ENCODE peak calls at places on chromosomes 2 and 18, in ten cellular contexts. I is endothelial cell; S is stimulated activated naive CD4-positive, alpha-beta T cell treated with Interleukin-2 at 50 U/mL for 16 hours; A is GM12865; Y is kidney glomerular epithelial cell; D is effector CD4-positive, alpha-beta T cell; J is esophagus squamous epithelium; O is right cardiac atrium; X is GM10248; L is Right ventricle myocardium superior. R is an unnamed sample.

GRCh38 chr2:97726311-97727064 is 13.1 kb downstream of the ZAP70 start:
- DNase-seq in L (peak; percentile 42), S (no peak), J (no peak), O (no peak), D (no peak), I (no peak), X (no peak), Y (no peak), A (no peak), R (no peak)

GRCh38 chr2:950627-950992 is at the start of gene SNTG2:
- DNase-seq in I (peak; percentile 59), L (peak; percentile 47), O (peak; percentile 34), D (no peak), J (no peak), Y (peak; percentile 19), X (peak; percentile 46), A (no peak), S (peak; percentile 27), R (peak; percentile 32)

GRCh38 chr18:23307567-23308295 is 145.4 kb upstream of the RIOK3 start:
- DNase-seq in X (peak; percentile 50), S (no peak), Y (no peak), I (no peak), A (peak; percentile 85), O (no peak), D (no peak), J (no peak), L (no peak), R (no peak)

GRCh38 chr18:58057291-58057965 is 13.4 kb downstream of the NEDD4L start:
- DNase-seq in D (no peak), Y (no peak), I (no peak), A (no peak), S (no peak), L (no peak), O (no peak), J (no peak), X (no peak), R (no peak)

GRCh38 chr2:222296911-222297599 is 1.7 kb downstream of the PAX3 start:
- DNase-seq in O (no peak), D (no peak), Y (no peak), S (no peak), X (no peak), A (no peak), L (no peak), I (no peak), J (no peak), R (no peak)

GRCh38 chr2:39735648-39736047 is 43.4 kb downstream of the THUMPD2 start:
- DNase-seq in L (no peak), Y (no peak), A (no peak), J (no peak), D (no peak), I (no peak), S (no peak), O (no peak), X (no peak), R (no peak)

GRCh38 chr2:151996243-151997003 is 102.4 kb downstream of the CACNB4 start:
- DNase-seq in I (no peak), L (no peak), S (no peak), J (no peak), D (no peak), A (no peak), X (no peak), O (no peak), Y (no peak), R (no peak)

GRCh38 chr18:713135-713490 is 683 bp upstream of the ENOSF1 start:
- DNase-seq in D (no peak), J (no peak), L (no peak), Y (no peak), S (no peak), O (no peak), X (no peak), I (peak; percentile 6), A (no peak), R (no peak)

GRCh38 chr2:207008105-207008990 is 69.0 kb downstream of the CPO start:
- DNase-seq in S (no peak), J (no peak), X (no peak), A (no peak), I (peak; percentile 13), L (no peak), O (no peak), D (no peak), Y (peak; percentile 75), R (no peak)

GRCh38 chr2:221431477-221431876 is 140.6 kb downstream of the EPHA4 start:
- DNase-seq in S (no peak), D (no peak), Y (no peak), L (no peak), O (no peak), I (no peak), X (no peak), J (no peak), A (no peak), R (no peak)

GRCh38 chr18:72107647-72108046 is 436.5 kb downstream of the CBLN2 start:
- DNase-seq in I (no peak), O (no peak), Y (peak; percentile 59), A (no peak), X (no peak), S (no peak), L (no peak), D (no peak), J (no peak), R (no peak)

GRCh38 chr18:11163668-11164067 is 14.3 kb upstream of the PIEZO2 start:
- DNase-seq in S (no peak), I (peak; percentile 67), J (no peak), O (peak; percentile 24), D (no peak), Y (no peak), A (peak; percentile 23), X (peak; percentile 54), L (peak; percentile 62), R (peak; percentile 30)

GRCh38 chr2:66901344-66901743 is 466.4 kb downstream of the MEIS1 start:
- DNase-seq in J (no peak), S (no peak), X (no peak), I (no peak), A (no peak), O (no peak), L (no peak), Y (no peak), D (no peak), R (no peak)

GRCh38 chr2:109009920-109010610 is 21.0 kb upstream of the EDAR start:
- DNase-seq in Y (no peak), I (no peak), J (no peak), X (no peak), S (no peak), O (no peak), A (no peak), D (no peak), L (no peak), R (no peak)

GRCh38 chr18:2889761-2890192 is 43.0 kb downstream of the EMILIN2 start:
- DNase-seq in S (no peak), L (no peak), D (peak; percentile 19), O (no peak), J (no peak), I (no peak), A (no peak), Y (no peak), X (no peak), R (no peak)

GRCh38 chr18:53380063-53380639 is 844.3 kb downstream of the MBD2 start:
- DNase-seq in D (no peak), S (no peak), X (peak; percentile 14), Y (peak; percentile 48), I (peak; percentile 6), J (no peak), A (peak; percentile 60), O (no peak), L (no peak), R (peak; percentile 0)

GRCh38 chr2:188665196-188665595 is 309.0 kb upstream of the COL3A1 start:
- DNase-seq in D (no peak), A (no peak), J (no peak), L (no peak), I (no peak), Y (peak; percentile 31), O (no peak), X (no peak), S (no peak), R (no peak)

GRCh38 chr2:24365051-24365450 is 4.7 kb upstream of the ITSN2 start:
- DNase-seq in Y (no peak), O (peak; percentile 90), L (peak; percentile 92), X (peak; percentile 26), J (no peak), A (peak; percentile 88), I (no peak), S (no peak), D (no peak), R (peak; percentile 46)

GRCh38 chr2:70680735-70681134 is 87.3 kb downstream of the ADD2 start:
- DNase-seq in L (no peak), I (no peak), D (no peak), S (no peak), Y (no peak), J (no peak), A (no peak), X (no peak), O (no peak), R (no peak)

GRCh38 chr2:109168716-109169115 is 39.7 kb downstream of the SH3RF3 start:
- DNase-seq in X (no peak), S (no peak), J (no peak), A (no peak), O (no peak), D (no peak), L (no peak), I (no peak), Y (no peak), R (no peak)

GRCh38 chr2:224333631-224334030 is 68.3 kb downstream of the FAM124B start:
- DNase-seq in Y (no peak), I (no peak), S (no peak), J (no peak), A (no peak), X (no peak), D (no peak), O (no peak), L (no peak), R (no peak)

GRCh38 chr2:109531896-109532727 is 81.7 kb downstream of the SEPTIN10 start:
- DNase-seq in I (no peak), A (no peak), D (no peak), O (no peak), L (peak; percentile 9), S (no peak), X (no peak), J (no peak), Y (no peak), R (no peak)

GRCh38 chr2:10278029-10278762 is 24.5 kb upstream of the HPCAL1 start:
- DNase-seq in L (peak; percentile 85), Y (peak; percentile 91), X (no peak), O (peak; percentile 67), I (no peak), J (no peak), D (no peak), S (peak; percentile 11), A (peak; percentile 13), R (peak; percentile 84)